ENCODE peak calls at places on chromosomes 1 and 21, in nine cellular contexts. One of them, this sample, is unnamed.

GRCh38 chr1:167631987-167632680 is 2.1 kb downstream of the RCSD1 start:
- DNase-seq in NCI-H1092: no peak
- DNase-seq in stimulated activated CD4-positive, alpha-beta T cell treated with anti-CD3 and anti-CD28 coated beads, Interleukin-15, amount 100 ng/mL, for 24 hours: peak; percentile 51
- DNase-seq in omental fat pad: no peak
- DNase-seq in GM12892: no peak
- DNase-seq in AG20443: no peak
- DNase-seq in G401: no peak
- DNase-seq in neuronal stem cell: no peak
- DNase-seq in T-helper 17 cell: no peak
- DNase-seq in this sample: no peak

GRCh38 chr21:44618504-44618903 is 6.6 kb downstream of the KRTAP10-8 start:
- DNase-seq in NCI-H1092: no peak
- DNase-seq in stimulated activated CD4-positive, alpha-beta T cell treated with anti-CD3 and anti-CD28 coated beads, Interleukin-15, amount 100 ng/mL, for 24 hours: peak; percentile 19
- DNase-seq in omental fat pad: no peak
- DNase-seq in GM12892: no peak
- DNase-seq in AG20443: peak; percentile 30
- DNase-seq in G401: no peak
- DNase-seq in neuronal stem cell: no peak
- DNase-seq in T-helper 17 cell: no peak
- DNase-seq in this sample: no peak

GRCh38 chr1:194866153-194866552 is 1679.7 kb upstream of the B3GALT2 start:
- DNase-seq in NCI-H1092: no peak
- DNase-seq in stimulated activated CD4-positive, alpha-beta T cell treated with anti-CD3 and anti-CD28 coated beads, Interleukin-15, amount 100 ng/mL, for 24 hours: no peak
- DNase-seq in omental fat pad: no peak
- DNase-seq in GM12892: no peak
- DNase-seq in AG20443: no peak
- DNase-seq in G401: no peak
- DNase-seq in neuronal stem cell: no peak
- DNase-seq in T-helper 17 cell: no peak
- DNase-seq in this sample: no peak

GRCh38 chr1:24435782-24436365 is 20.3 kb downstream of the NIPAL3 start:
- DNase-seq in NCI-H1092: no peak
- DNase-seq in stimulated activated CD4-positive, alpha-beta T cell treated with anti-CD3 and anti-CD28 coated beads, Interleukin-15, amount 100 ng/mL, for 24 hours: no peak
- DNase-seq in omental fat pad: no peak
- DNase-seq in GM12892: no peak
- DNase-seq in AG20443: no peak
- DNase-seq in G401: no peak
- DNase-seq in neuronal stem cell: no peak
- DNase-seq in T-helper 17 cell: no peak
- DNase-seq in this sample: no peak

GRCh38 chr1:206083750-206084149 is 30.8 kb downstream of the RHEX start:
- DNase-seq in NCI-H1092: no peak
- DNase-seq in stimulated activated CD4-positive, alpha-beta T cell treated with anti-CD3 and anti-CD28 coated beads, Interleukin-15, amount 100 ng/mL, for 24 hours: no peak
- DNase-seq in omental fat pad: no peak
- DNase-seq in GM12892: no peak
- DNase-seq in AG20443: no peak
- DNase-seq in G401: no peak
- DNase-seq in neuronal stem cell: no peak
- DNase-seq in T-helper 17 cell: no peak
- DNase-seq in this sample: no peak

GRCh38 chr1:28775121-28775942 is 36.6 kb upstream of the OPRD1 start:
- DNase-seq in NCI-H1092: no peak
- DNase-seq in stimulated activated CD4-positive, alpha-beta T cell treated with anti-CD3 and anti-CD28 coated beads, Interleukin-15, amount 100 ng/mL, for 24 hours: peak; percentile 74
- DNase-seq in omental fat pad: peak; percentile 36
- DNase-seq in GM12892: peak; percentile 57
- DNase-seq in AG20443: peak; percentile 95
- DNase-seq in G401: peak; percentile 35
- DNase-seq in neuronal stem cell: no peak
- DNase-seq in T-helper 17 cell: peak; percentile 47
- DNase-seq in this sample: peak; percentile 92

GRCh38 chr1:118077331-118078055 is 107.5 kb downstream of the SPAG17 start:
- DNase-seq in NCI-H1092: no peak
- DNase-seq in stimulated activated CD4-positive, alpha-beta T cell treated with anti-CD3 and anti-CD28 coated beads, Interleukin-15, amount 100 ng/mL, for 24 hours: no peak
- DNase-seq in omental fat pad: no peak
- DNase-seq in GM12892: no peak
- DNase-seq in AG20443: peak; percentile 18
- DNase-seq in G401: peak; percentile 14
- DNase-seq in neuronal stem cell: peak; percentile 5
- DNase-seq in T-helper 17 cell: no peak
- DNase-seq in this sample: no peak

GRCh38 chr21:42159560-42160110 is 59.3 kb upstream of the ABCG1 start:
- DNase-seq in NCI-H1092: no peak
- DNase-seq in stimulated activated CD4-positive, alpha-beta T cell treated with anti-CD3 and anti-CD28 coated beads, Interleukin-15, amount 100 ng/mL, for 24 hours: no peak
- DNase-seq in omental fat pad: no peak
- DNase-seq in GM12892: no peak
- DNase-seq in AG20443: no peak
- DNase-seq in G401: no peak
- DNase-seq in neuronal stem cell: no peak
- DNase-seq in T-helper 17 cell: no peak
- DNase-seq in this sample: peak; percentile 35

GRCh38 chr21:44590311-44590721 is 2.0 kb downstream of the KRTAP10-6 start:
- DNase-seq in NCI-H1092: no peak
- DNase-seq in stimulated activated CD4-positive, alpha-beta T cell treated with anti-CD3 and anti-CD28 coated beads, Interleukin-15, amount 100 ng/mL, for 24 hours: no peak
- DNase-seq in omental fat pad: no peak
- DNase-seq in GM12892: no peak
- DNase-seq in AG20443: no peak
- DNase-seq in G401: no peak
- DNase-seq in neuronal stem cell: no peak
- DNase-seq in T-helper 17 cell: no peak
- DNase-seq in this sample: no peak

GRCh38 chr1:85611390-85611789 is 30.8 kb downstream of the CCN1 start:
- DNase-seq in NCI-H1092: no peak
- DNase-seq in stimulated activated CD4-positive, alpha-beta T cell treated with anti-CD3 and anti-CD28 coated beads, Interleukin-15, amount 100 ng/mL, for 24 hours: no peak
- DNase-seq in omental fat pad: no peak
- DNase-seq in GM12892: no peak
- DNase-seq in AG20443: peak; percentile 71
- DNase-seq in G401: no peak
- DNase-seq in neuronal stem cell: no peak
- DNase-seq in T-helper 17 cell: no peak
- DNase-seq in this sample: no peak

GRCh38 chr1:157862114-157863070 is 20.8 kb upstream of the CD5L start:
- DNase-seq in NCI-H1092: no peak
- DNase-seq in stimulated activated CD4-positive, alpha-beta T cell treated with anti-CD3 and anti-CD28 coated beads, Interleukin-15, amount 100 ng/mL, for 24 hours: no peak
- DNase-seq in omental fat pad: no peak
- DNase-seq in GM12892: no peak
- DNase-seq in AG20443: no peak
- DNase-seq in G401: no peak
- DNase-seq in neuronal stem cell: no peak
- DNase-seq in T-helper 17 cell: no peak
- DNase-seq in this sample: no peak

GRCh38 chr1:46301406-46302090 is 1.9 kb downstream of the LRRC41 start:
- DNase-seq in NCI-H1092: no peak
- DNase-seq in stimulated activated CD4-positive, alpha-beta T cell treated with anti-CD3 and anti-CD28 coated beads, Interleukin-15, amount 100 ng/mL, for 24 hours: peak; percentile 55
- DNase-seq in omental fat pad: no peak
- DNase-seq in GM12892: no peak
- DNase-seq in AG20443: peak; percentile 56
- DNase-seq in G401: no peak
- DNase-seq in neuronal stem cell: peak; percentile 11
- DNase-seq in T-helper 17 cell: no peak
- DNase-seq in this sample: peak; percentile 88

GRCh38 chr21:41250519-41250918 is 66.1 kb upstream of the FAM3B start:
- DNase-seq in NCI-H1092: no peak
- DNase-seq in stimulated activated CD4-positive, alpha-beta T cell treated with anti-CD3 and anti-CD28 coated beads, Interleukin-15, amount 100 ng/mL, for 24 hours: no peak
- DNase-seq in omental fat pad: no peak
- DNase-seq in GM12892: no peak
- DNase-seq in AG20443: no peak
- DNase-seq in G401: peak; percentile 1
- DNase-seq in neuronal stem cell: no peak
- DNase-seq in T-helper 17 cell: no peak
- DNase-seq in this sample: no peak

GRCh38 chr21:33403786-33404571 is 766 bp downstream of the IFNGR2 start:
- DNase-seq in NCI-H1092: no peak
- DNase-seq in stimulated activated CD4-positive, alpha-beta T cell treated with anti-CD3 and anti-CD28 coated beads, Interleukin-15, amount 100 ng/mL, for 24 hours: peak; percentile 48
- DNase-seq in omental fat pad: no peak
- DNase-seq in GM12892: peak; percentile 38
- DNase-seq in AG20443: peak; percentile 71
- DNase-seq in G401: peak; percentile 66
- DNase-seq in neuronal stem cell: peak; percentile 35
- DNase-seq in T-helper 17 cell: no peak
- DNase-seq in this sample: peak; percentile 87

GRCh38 chr1:150981805-150982712 is at the start of gene ANXA9:
- DNase-seq in NCI-H1092: no peak
- DNase-seq in stimulated activated CD4-positive, alpha-beta T cell treated with anti-CD3 and anti-CD28 coated beads, Interleukin-15, amount 100 ng/mL, for 24 hours: no peak
- DNase-seq in omental fat pad: no peak
- DNase-seq in GM12892: no peak
- DNase-seq in AG20443: peak; percentile 35
- DNase-seq in G401: no peak
- DNase-seq in neuronal stem cell: no peak
- DNase-seq in T-helper 17 cell: no peak
- DNase-seq in this sample: no peak

GRCh38 chr21:40177979-40178378 is 310.7 kb downstream of the PCP4 start:
- DNase-seq in NCI-H1092: peak; percentile 41
- DNase-seq in stimulated activated CD4-positive, alpha-beta T cell treated with anti-CD3 and anti-CD28 coated beads, Interleukin-15, amount 100 ng/mL, for 24 hours: no peak
- DNase-seq in omental fat pad: no peak
- DNase-seq in GM12892: no peak
- DNase-seq in AG20443: no peak
- DNase-seq in G401: peak; percentile 43
- DNase-seq in neuronal stem cell: no peak
- DNase-seq in T-helper 17 cell: no peak
- DNase-seq in this sample: no peak

GRCh38 chr1:211920141-211920572 is 89.6 kb upstream of the LPGAT1 start:
- DNase-seq in NCI-H1092: no peak
- DNase-seq in stimulated activated CD4-positive, alpha-beta T cell treated with anti-CD3 and anti-CD28 coated beads, Interleukin-15, amount 100 ng/mL, for 24 hours: no peak
- DNase-seq in omental fat pad: no peak
- DNase-seq in GM12892: no peak
- DNase-seq in AG20443: peak; percentile 69
- DNase-seq in G401: peak; percentile 56
- DNase-seq in neuronal stem cell: no peak
- DNase-seq in T-helper 17 cell: no peak
- DNase-seq in this sample: no peak

GRCh38 chr1:27862671-27863551 is 9.4 kb upstream of the THEMIS2 start:
- DNase-seq in NCI-H1092: no peak
- DNase-seq in stimulated activated CD4-positive, alpha-beta T cell treated with anti-CD3 and anti-CD28 coated beads, Interleukin-15, amount 100 ng/mL, for 24 hours: no peak
- DNase-seq in omental fat pad: no peak
- DNase-seq in GM12892: no peak
- DNase-seq in AG20443: peak; percentile 95
- DNase-seq in G401: no peak
- DNase-seq in neuronal stem cell: no peak
- DNase-seq in T-helper 17 cell: no peak
- DNase-seq in this sample: peak; percentile 86

GRCh38 chr1:230191079-230191478 is 124.0 kb downstream of the GALNT2 start:
- DNase-seq in NCI-H1092: no peak
- DNase-seq in stimulated activated CD4-positive, alpha-beta T cell treated with anti-CD3 and anti-CD28 coated beads, Interleukin-15, amount 100 ng/mL, for 24 hours: no peak
- DNase-seq in omental fat pad: no peak
- DNase-seq in GM12892: no peak
- DNase-seq in AG20443: peak; percentile 31
- DNase-seq in G401: no peak
- DNase-seq in neuronal stem cell: no peak
- DNase-seq in T-helper 17 cell: no peak
- DNase-seq in this sample: no peak

GRCh38 chr1:115762792-115763191 is 5.7 kb downstream of the CASQ2 start:
- DNase-seq in NCI-H1092: no peak
- DNase-seq in stimulated activated CD4-positive, alpha-beta T cell treated with anti-CD3 and anti-CD28 coated beads, Interleukin-15, amount 100 ng/mL, for 24 hours: no peak
- DNase-seq in omental fat pad: no peak
- DNase-seq in GM12892: no peak
- DNase-seq in AG20443: no peak
- DNase-seq in G401: no peak
- DNase-seq in neuronal stem cell: no peak
- DNase-seq in T-helper 17 cell: no peak
- DNase-seq in this sample: no peak

GRCh38 chr21:27171704-27172103 is 204.8 kb upstream of the ADAMTS5 start:
- DNase-seq in NCI-H1092: no peak
- DNase-seq in stimulated activated CD4-positive, alpha-beta T cell treated with anti-CD3 and anti-CD28 coated beads, Interleukin-15, amount 100 ng/mL, for 24 hours: no peak
- DNase-seq in omental fat pad: no peak
- DNase-seq in GM12892: no peak
- DNase-seq in AG20443: peak; percentile 55
- DNase-seq in G401: no peak
- DNase-seq in neuronal stem cell: no peak
- DNase-seq in T-helper 17 cell: no peak
- DNase-seq in this sample: no peak

GRCh38 chr1:234585333-234586055 is 24.5 kb downstream of the IRF2BP2 start:
- DNase-seq in NCI-H1092: no peak
- DNase-seq in stimulated activated CD4-positive, alpha-beta T cell treated with anti-CD3 and anti-CD28 coated beads, Interleukin-15, amount 100 ng/mL, for 24 hours: no peak
- DNase-seq in omental fat pad: no peak
- DNase-seq in GM12892: no peak
- DNase-seq in AG20443: peak; percentile 70
- DNase-seq in G401: no peak
- DNase-seq in neuronal stem cell: no peak
- DNase-seq in T-helper 17 cell: no peak
- DNase-seq in this sample: no peak

GRCh38 chr1:9181176-9181906 is 52.4 kb upstream of the GPR157 start:
- DNase-seq in NCI-H1092: peak; percentile 12
- DNase-seq in stimulated activated CD4-positive, alpha-beta T cell treated with anti-CD3 and anti-CD28 coated beads, Interleukin-15, amount 100 ng/mL, for 24 hours: peak; percentile 81
- DNase-seq in omental fat pad: no peak
- DNase-seq in GM12892: peak; percentile 77
- DNase-seq in AG20443: peak; percentile 86
- DNase-seq in G401: peak; percentile 30
- DNase-seq in neuronal stem cell: peak; percentile 72
- DNase-seq in T-helper 17 cell: peak; percentile 73
- DNase-seq in this sample: peak; percentile 86

GRCh38 chr1:117368116-117369108 is 1.2 kb downstream of the MAN1A2 start:
- DNase-seq in NCI-H1092: no peak
- DNase-seq in stimulated activated CD4-positive, alpha-beta T cell treated with anti-CD3 and anti-CD28 coated beads, Interleukin-15, amount 100 ng/mL, for 24 hours: peak; percentile 26
- DNase-seq in omental fat pad: no peak
- DNase-seq in GM12892: no peak
- DNase-seq in AG20443: no peak
- DNase-seq in G401: peak; percentile 54
- DNase-seq in neuronal stem cell: no peak
- DNase-seq in T-helper 17 cell: no peak
- DNase-seq in this sample: no peak

GRCh38 chr1:72286401-72286800 is 4.1 kb upstream of the NEGR1 start:
- DNase-seq in NCI-H1092: no peak
- DNase-seq in stimulated activated CD4-positive, alpha-beta T cell treated with anti-CD3 and anti-CD28 coated beads, Interleukin-15, amount 100 ng/mL, for 24 hours: no peak
- DNase-seq in omental fat pad: no peak
- DNase-seq in GM12892: no peak
- DNase-seq in AG20443: no peak
- DNase-seq in G401: no peak
- DNase-seq in neuronal stem cell: no peak
- DNase-seq in T-helper 17 cell: no peak
- DNase-seq in this sample: no peak

GRCh38 chr21:36705679-36706481 is 7.0 kb downstream of the SIM2 start:
- DNase-seq in NCI-H1092: no peak
- DNase-seq in stimulated activated CD4-positive, alpha-beta T cell treated with anti-CD3 and anti-CD28 coated beads, Interleukin-15, amount 100 ng/mL, for 24 hours: no peak
- DNase-seq in omental fat pad: no peak
- DNase-seq in GM12892: no peak
- DNase-seq in AG20443: no peak
- DNase-seq in G401: no peak
- DNase-seq in neuronal stem cell: peak; percentile 30
- DNase-seq in T-helper 17 cell: no peak
- DNase-seq in this sample: no peak

GRCh38 chr1:41608242-41608641 is 123.8 kb upstream of the EDN2 start:
- DNase-seq in NCI-H1092: no peak
- DNase-seq in stimulated activated CD4-positive, alpha-beta T cell treated with anti-CD3 and anti-CD28 coated beads, Interleukin-15, amount 100 ng/mL, for 24 hours: no peak
- DNase-seq in omental fat pad: no peak
- DNase-seq in GM12892: no peak
- DNase-seq in AG20443: no peak
- DNase-seq in G401: no peak
- DNase-seq in neuronal stem cell: no peak
- DNase-seq in T-helper 17 cell: no peak
- DNase-seq in this sample: no peak

GRCh38 chr1:26949266-26949925 is 10.9 kb downstream of the KDF1 start:
- DNase-seq in NCI-H1092: no peak
- DNase-seq in stimulated activated CD4-positive, alpha-beta T cell treated with anti-CD3 and anti-CD28 coated beads, Interleukin-15, amount 100 ng/mL, for 24 hours: no peak
- DNase-seq in omental fat pad: no peak
- DNase-seq in GM12892: no peak
- DNase-seq in AG20443: peak; percentile 12
- DNase-seq in G401: peak; percentile 74
- DNase-seq in neuronal stem cell: no peak
- DNase-seq in T-helper 17 cell: no peak
- DNase-seq in this sample: no peak

This sample was measured in kidney.